ENCODE peak calls at places on chromosomes 3 and 15, in four cellular contexts. T is HL-60, I is cardiac muscle cell, N is fibroblast of the aortic adventitia. H is an unnamed sample.

GRCh38 chr3:150823277-150823676 is 60.3 kb upstream of the SIAH2 start:
- DNase-seq in I (no peak), T (no peak), N (no peak), H (no peak)

GRCh38 chr3:59717679-59718205 is 667.9 kb upstream of the CFAP20DC start:
- DNase-seq in T (no peak), N (no peak), I (no peak), H (no peak)

GRCh38 chr3:149224736-149225594 is 3.3 kb upstream of the CP start:
- DNase-seq in T (no peak), I (peak), N (peak), H (peak)

GRCh38 chr15:68650901-68651709 is 72.3 kb downstream of the CORO2B start:
- DNase-seq in N (no peak), I (peak), T (no peak), H (no peak)

GRCh38 chr3:151404316-151404715 is 19.8 kb upstream of the P2RY12 start:
- DNase-seq in N (peak), T (no peak), I (no peak), H (peak)

GRCh38 chr3:170717410-170718402 is 131.8 kb upstream of the SLC7A14 start:
- DNase-seq in I (no peak), T (no peak), N (peak), H (peak)

GRCh38 chr15:55289011-55289572 is 521 bp downstream of the RAB27A start:
- DNase-seq in T (no peak), I (peak), N (peak), H (no peak)

GRCh38 chr3:149657458-149657795 is 398 bp downstream of the WWTR1 start:
- DNase-seq in I (no peak), N (peak), T (no peak), H (no peak)

GRCh38 chr3:19811689-19812088 is 122.3 kb downstream of the EFHB start:
- DNase-seq in I (no peak), T (peak), N (no peak), H (no peak)

GRCh38 chr15:34292591-34292990 is 45.0 kb downstream of the SLC12A6 start:
- DNase-seq in T (no peak), I (no peak), N (no peak), H (no peak)

GRCh38 chr3:101690972-101691371 is 4.5 kb upstream of the RPL24 start:
- DNase-seq in N (no peak), I (no peak), T (no peak), H (no peak)

GRCh38 chr15:96410175-96411055 is 79.9 kb downstream of the NR2F2 start:
- DNase-seq in T (no peak), N (no peak), I (no peak), H (no peak)

GRCh38 chr3:23764407-23764806 is 41.3 kb upstream of the UBE2E1 start:
- DNase-seq in I (no peak), N (no peak), T (no peak), H (no peak)

GRCh38 chr15:77107068-77107467 is 36.2 kb upstream of the TSPAN3 start:
- DNase-seq in N (peak), T (no peak), I (no peak), H (no peak)

GRCh38 chr3:128784228-128784627 is 58.2 kb downstream of the RAB7A start:
- DNase-seq in I (peak), T (peak), N (no peak), H (no peak)

GRCh38 chr3:28476194-28476593 is 127.6 kb upstream of the AZI2 start:
- DNase-seq in N (peak), I (peak), T (peak), H (peak)

GRCh38 chr15:81182746-81183402 is 13.8 kb upstream of the IL16 start:
- DNase-seq in I (no peak), N (no peak), T (no peak), H (no peak)

GRCh38 chr3:27535809-27536392 is 51.7 kb upstream of the SLC4A7 start:
- DNase-seq in T (no peak), N (peak), I (no peak), H (no peak)

DNA sequence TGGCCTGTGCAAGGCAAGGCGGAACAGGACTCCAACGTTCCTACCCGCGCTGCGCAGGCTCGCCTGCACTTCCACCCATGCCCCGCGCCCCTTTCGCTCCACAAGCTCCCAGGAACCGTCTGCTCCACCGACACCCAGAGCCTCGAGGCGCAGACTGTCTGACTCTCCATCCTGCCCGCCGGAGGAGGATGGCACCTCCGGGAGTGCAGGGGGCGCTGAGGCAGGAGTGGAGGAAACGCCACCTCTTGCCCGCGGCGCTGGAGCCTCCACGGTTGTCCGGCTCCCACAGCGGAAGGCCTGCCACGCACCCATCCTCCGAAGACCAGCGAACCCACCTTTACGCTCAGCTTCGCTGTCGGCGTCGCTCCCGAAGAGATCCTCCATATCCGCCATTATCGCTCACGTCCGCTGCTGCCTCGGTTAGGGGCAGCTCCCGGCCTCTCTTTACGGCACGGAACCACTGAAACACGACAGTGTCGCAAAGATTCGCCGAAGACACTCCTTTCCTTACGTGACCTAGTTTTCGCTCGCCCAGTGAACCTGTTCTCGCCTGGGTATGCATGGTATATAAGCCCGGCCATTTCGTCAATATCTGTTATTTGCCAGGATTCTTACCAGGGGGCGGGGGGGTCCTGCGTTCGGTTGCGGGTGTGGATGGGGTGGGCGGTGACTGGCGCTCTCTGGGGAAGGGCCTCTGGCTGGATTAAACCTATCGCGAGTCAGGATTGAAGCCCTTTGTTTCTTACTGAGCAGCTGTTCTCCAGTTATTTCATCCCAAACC is at the start of gene LEO1:
- DNase-seq in I (peak), N (peak), T (peak), H (peak)
- TF ChIP-seq CTCF in I (peak), N (peak), T (no peak), H (peak)

GRCh38 chr3:171811913-171812321 is 1.6 kb upstream of the PLD1 start:
- DNase-seq in I (no peak), T (no peak), N (peak), H (no peak)

GRCh38 chr3:171811059-171811912 is 1.0 kb upstream of the PLD1 start:
- DNase-seq in N (peak), I (no peak), T (peak), H (no peak)

GRCh38 chr3:171807806-171808205 is 2.5 kb downstream of the PLD1 start:
- DNase-seq in N (no peak), T (no peak), I (no peak), H (no peak)

GRCh38 chr3:171810278-171811058 is at the start of gene PLD1:
- DNase-seq in T (peak), N (peak), I (peak), H (no peak)

GRCh38 chr3:171809513-171810277 is 588 bp downstream of the PLD1 start:
- DNase-seq in T (no peak), I (peak), N (peak), H (no peak)
- TF ChIP-seq CTCF in T (no peak), I (no peak), N (no peak), H (no peak)

GRCh38 chr3:121995190-121996137 is 26.6 kb downstream of the ILDR1 start:
- DNase-seq in N (peak), I (peak), T (peak), H (peak)
- TF ChIP-seq CTCF in N (peak), I (peak), T (peak), H (peak)

GRCh38 chr3:189168711-189169110 is 3.1 kb upstream of the TPRG1 start:
- DNase-seq in N (no peak), T (no peak), I (no peak), H (no peak)

GRCh38 chr3:189167027-189167766 is 4.6 kb upstream of the TPRG1 start:
- DNase-seq in T (no peak), I (no peak), N (no peak), H (no peak)

GRCh38 chr3:189170559-189170958 is 1.2 kb upstream of the TPRG1 start:
- DNase-seq in N (no peak), T (no peak), I (no peak), H (no peak)

GRCh38 chr3:189171707-189172106 is at the start of gene TPRG1:
- DNase-seq in T (no peak), I (no peak), N (no peak), H (no peak)

DNA sequence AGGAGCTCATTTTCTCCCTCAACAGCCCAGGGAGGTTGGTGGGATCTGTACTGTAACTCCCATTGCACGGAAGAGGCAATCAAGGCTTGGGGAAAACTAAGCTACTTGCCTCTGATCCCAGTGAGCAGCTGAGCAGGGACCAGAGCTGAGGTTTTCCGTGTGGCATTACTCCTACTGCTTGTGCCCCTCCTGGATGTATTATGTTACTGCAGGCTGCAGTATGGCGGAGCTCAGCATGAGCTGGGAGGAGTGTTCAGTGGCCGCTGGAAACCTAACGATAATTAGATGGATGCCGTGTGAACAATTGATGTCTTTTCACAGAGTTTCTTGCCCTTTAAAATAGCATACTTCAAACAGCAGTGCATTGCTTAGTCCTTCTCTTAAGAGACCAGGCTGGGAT is 2.0 kb upstream of the TPRG1 start:
- DNase-seq in I (no peak), T (no peak), N (no peak), H (no peak)
- TF ChIP-seq CTCF in I (no peak), T (no peak), N (no peak), H (peak)

GRCh38 chr15:87816016-87816415 is 440.5 kb downstream of the NTRK3 start:
- DNase-seq in N (peak), I (no peak), T (no peak), H (no peak)

GRCh38 chr15:87816811-87817210 is 439.7 kb downstream of the NTRK3 start:
- DNase-seq in N (peak), T (no peak), I (no peak), H (peak)

GRCh38 chr15:87817553-87817952 is 439.0 kb downstream of the NTRK3 start:
- DNase-seq in T (no peak), I (no peak), N (peak), H (no peak)
- TF ChIP-seq CTCF in T (no peak), I (no peak), N (peak), H (peak)

DNA sequence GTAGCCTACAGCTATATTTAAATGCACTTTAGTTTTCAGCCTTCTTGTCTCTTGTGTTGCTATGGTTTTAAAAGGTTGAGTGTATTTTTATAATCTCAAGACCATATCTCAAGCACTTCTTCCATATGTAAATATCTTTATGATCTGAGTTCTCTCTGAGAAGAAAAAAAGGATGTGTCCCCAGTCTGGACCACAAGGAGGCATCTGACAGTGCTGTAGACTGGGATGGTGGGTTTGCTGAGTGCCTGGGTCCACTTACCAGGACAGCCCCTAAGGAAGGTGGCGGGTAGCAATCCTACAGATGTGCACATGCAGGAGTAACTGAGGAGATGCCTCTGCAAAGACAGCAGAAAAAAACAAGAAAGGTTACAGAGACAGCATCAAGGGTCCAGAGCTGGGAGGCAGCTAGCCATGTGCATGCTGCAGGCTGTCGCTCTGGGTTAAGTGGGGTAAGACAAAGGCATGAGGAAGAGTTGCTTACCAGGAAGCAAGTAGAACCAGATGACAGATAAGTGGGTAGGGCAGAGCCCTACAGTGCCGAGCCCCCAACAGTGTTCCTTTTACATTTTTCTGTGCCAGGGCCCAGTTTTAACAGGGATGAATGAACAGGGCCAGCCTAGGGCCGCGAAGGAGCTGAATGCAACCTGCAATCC is 70.5 kb upstream of the SNRK start:
- DNase-seq in I (no peak), N (no peak), T (no peak), H (no peak)
- TF ChIP-seq CTCF in I (no peak), N (no peak), T (no peak), H (no peak)

GRCh38 chr3:168834558-168834957 is 738.8 kb upstream of the GOLIM4 start:
- DNase-seq in I (no peak), N (no peak), T (no peak), H (no peak)
- TF ChIP-seq CTCF in I (no peak), N (no peak), T (no peak), H (no peak)

DNA sequence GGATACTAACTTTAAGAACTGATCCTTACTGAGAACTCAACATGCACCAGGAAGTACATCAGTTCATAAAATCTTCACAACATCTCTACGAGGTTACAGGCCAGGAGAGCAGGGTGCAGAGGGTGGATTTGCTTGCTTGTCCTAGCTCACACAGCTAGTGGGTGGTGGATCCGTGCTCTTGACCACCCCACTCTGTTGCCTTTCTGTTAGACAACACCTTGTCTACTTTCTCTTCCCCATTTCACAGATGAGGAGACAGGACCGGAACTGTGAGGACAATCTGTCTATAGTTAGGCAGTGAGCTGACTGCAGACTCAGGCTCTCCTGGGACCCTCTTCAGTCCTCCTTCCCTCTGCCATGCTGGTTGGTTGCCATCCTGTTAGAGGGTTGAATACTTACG is 221.7 kb upstream of the TLE3 start:
- DNase-seq in N (no peak), I (no peak), T (no peak), H (no peak)
- TF ChIP-seq CTCF in N (no peak), I (no peak), T (no peak), H (no peak)

H was measured in astrocyte of the cerebellum.